ENCODE peak calls at places on chromosomes 3 and 15, in four cellular contexts. One of them, this sample, is unnamed. For H3K79me1, the result is how much of the 10 kb centered on the place peaks cover.

GRCh38 chr15:28786521-28786920 is 61.9 kb downstream of the GOLGA6L7 start:
- DNase-seq in IMR-90: no peak
- DNase-seq in mesendoderm: no peak
- DNase-seq in H1: no peak
- DNase-seq in this sample: no peak

GRCh38 chr3:123723527-123724168 is 138.8 kb upstream of the HACD2 start:
- DNase-seq in IMR-90: peak
- DNase-seq in mesendoderm: peak
- DNase-seq in H1: peak
- DNase-seq in this sample: peak

GRCh38 chr3:124565013-124565412 is 165.2 kb upstream of the UMPS start:
- DNase-seq in IMR-90: peak
- DNase-seq in mesendoderm: peak
- DNase-seq in H1: no peak
- DNase-seq in this sample: peak

GRCh38 chr3:170383567-170383966 is 26.1 kb downstream of the SKIL start:
- DNase-seq in IMR-90: peak
- DNase-seq in mesendoderm: no peak
- DNase-seq in H1: no peak
- DNase-seq in this sample: no peak

GRCh38 chr3:38634133-38634532 is 15.4 kb downstream of the SCN5A start:
- DNase-seq in IMR-90: peak
- DNase-seq in mesendoderm: peak
- DNase-seq in H1: no peak
- DNase-seq in this sample: no peak

GRCh38 chr3:65026151-65026550 is 338.4 kb upstream of the ADAMTS9 start:
- DNase-seq in IMR-90: no peak
- DNase-seq in mesendoderm: peak
- DNase-seq in H1: no peak
- DNase-seq in this sample: no peak

GRCh38 chr3:71120012-71120411 is 463.5 kb downstream of the FOXP1 start:
- DNase-seq in IMR-90: no peak
- DNase-seq in mesendoderm: no peak
- DNase-seq in H1: no peak
- DNase-seq in this sample: no peak

GRCh38 chr3:98982336-98982735 is 80.8 kb upstream of the DCBLD2 start:
- DNase-seq in IMR-90: peak
- DNase-seq in mesendoderm: no peak
- DNase-seq in H1: no peak
- DNase-seq in this sample: no peak

GRCh38 chr3:182435860-182436259 is 357.4 kb upstream of the ATP11B start:
- DNase-seq in IMR-90: no peak
- DNase-seq in mesendoderm: peak
- DNase-seq in H1: no peak
- DNase-seq in this sample: no peak

DNA sequence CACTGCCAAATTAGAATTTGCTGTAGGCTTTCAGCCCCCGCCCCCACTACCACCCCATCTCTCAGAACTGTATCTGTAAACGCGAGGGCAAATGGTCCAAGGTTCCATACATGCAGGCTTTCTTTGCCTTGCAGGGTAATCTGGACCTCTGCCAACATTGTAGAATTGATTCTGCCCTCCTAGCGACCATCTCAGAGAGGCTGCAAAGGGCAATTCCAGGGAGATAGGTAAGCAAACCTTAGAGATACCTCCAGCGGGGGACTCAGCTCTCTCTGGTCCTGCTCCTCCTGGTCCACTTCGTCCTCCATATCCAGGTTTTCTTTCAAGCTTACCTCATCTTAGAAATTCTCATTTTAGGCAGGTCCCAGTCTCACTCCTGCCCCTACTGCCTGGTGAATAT is 64.4 kb downstream of the SLMAP start:
- DNase-seq in IMR-90: no peak
- DNase-seq in mesendoderm: peak
- DNase-seq in H1: no peak
- DNase-seq in this sample: no peak
- H4K5ac ChIP-seq in IMR-90: no peak
- H4K5ac ChIP-seq in mesendoderm: no peak
- H4K5ac ChIP-seq in H1: no peak
- H4K5ac ChIP-seq in this sample: no peak

GRCh38 chr15:44010114-44010513 is 183.3 kb downstream of the WDR76 start:
- DNase-seq in IMR-90: peak
- DNase-seq in mesendoderm: no peak
- DNase-seq in H1: no peak
- DNase-seq in this sample: no peak

GRCh38 chr15:44011238-44011873 is 183.7 kb downstream of the FRMD5 start:
- DNase-seq in IMR-90: no peak
- DNase-seq in mesendoderm: no peak
- DNase-seq in H1: no peak
- DNase-seq in this sample: no peak

DNA sequence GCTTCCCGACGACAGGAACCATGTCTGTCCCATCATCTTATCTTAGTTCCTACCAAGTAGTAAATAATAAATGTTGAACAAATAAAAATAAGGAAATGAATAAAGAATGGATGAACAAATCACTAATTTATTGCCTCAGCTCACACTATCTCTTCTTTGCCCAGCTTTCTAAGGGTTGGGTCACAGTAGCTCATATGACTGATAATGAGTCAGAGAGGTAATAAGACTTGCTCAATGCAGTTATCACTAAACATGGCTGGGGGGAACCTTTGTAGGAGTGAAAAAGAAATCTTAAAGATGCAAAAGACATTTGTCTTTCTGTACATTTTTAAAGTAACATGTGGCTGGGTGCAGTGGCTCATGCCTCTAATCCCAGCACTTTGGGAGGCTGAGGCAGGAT is 182.3 kb downstream of the WDR76 start:
- DNase-seq in IMR-90: peak
- DNase-seq in mesendoderm: no peak
- DNase-seq in H1: no peak
- DNase-seq in this sample: no peak
- H3K56ac ChIP-seq in IMR-90: no peak
- H3K56ac ChIP-seq in mesendoderm: no peak
- H3K56ac ChIP-seq in H1: no peak
- H3K56ac ChIP-seq in this sample: no peak

DNA sequence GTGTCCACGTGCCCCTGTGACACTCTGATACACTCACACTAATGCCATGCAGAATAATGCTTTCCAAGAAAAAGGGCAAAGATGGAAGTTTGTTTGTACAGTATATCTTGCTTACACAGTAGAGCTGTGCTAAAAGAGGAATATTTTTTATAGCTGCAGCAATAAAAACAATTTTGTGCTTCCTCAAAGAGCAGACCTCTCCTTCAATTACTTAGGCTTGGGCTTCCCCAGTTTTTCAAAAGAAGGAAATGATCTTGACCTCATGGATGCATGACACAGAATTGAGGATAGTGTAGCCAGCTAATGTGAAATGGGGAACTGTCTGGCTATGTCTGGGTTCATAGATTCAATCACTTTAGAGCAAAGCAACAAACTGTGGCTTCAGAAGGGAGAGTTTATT is 137.4 kb downstream of the STT3B start:
- DNase-seq in IMR-90: no peak
- DNase-seq in mesendoderm: no peak
- DNase-seq in H1: no peak
- DNase-seq in this sample: no peak
- H3K79me1 ChIP-seq in IMR-90: under half
- H3K79me1 ChIP-seq in mesendoderm: under half
- H3K79me1 ChIP-seq in H1: under half
- H3K79me1 ChIP-seq in this sample: under half

GRCh38 chr15:55750706-55751105 is 7.8 kb upstream of the PRTG start:
- DNase-seq in IMR-90: no peak
- DNase-seq in mesendoderm: no peak
- DNase-seq in H1: no peak
- DNase-seq in this sample: no peak
- H4K5ac ChIP-seq in IMR-90: no peak
- H4K5ac ChIP-seq in mesendoderm: no peak
- H4K5ac ChIP-seq in H1: no peak
- H4K5ac ChIP-seq in this sample: no peak

DNA sequence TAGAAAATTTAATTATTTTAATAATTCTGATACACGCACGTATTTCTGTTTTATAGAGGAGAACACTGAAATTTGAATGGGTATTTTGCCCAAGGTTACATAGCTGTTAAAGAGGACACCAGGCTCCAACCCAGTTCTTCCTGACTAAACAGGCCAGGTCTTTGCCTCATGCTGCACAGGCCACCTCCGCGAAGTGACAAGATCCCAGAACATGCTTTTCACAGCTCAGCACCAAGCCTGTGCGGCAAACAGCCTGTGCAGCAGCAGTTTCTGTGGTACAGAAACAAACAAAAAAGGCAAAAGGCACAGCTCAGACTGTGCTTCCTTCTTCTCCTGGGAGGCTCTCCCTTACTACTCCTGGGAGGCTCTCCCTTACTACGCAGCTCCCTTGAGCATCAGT is 6.5 kb downstream of the FOXL2 start:
- DNase-seq in IMR-90: no peak
- DNase-seq in mesendoderm: no peak
- DNase-seq in H1: no peak
- DNase-seq in this sample: no peak
- H3K56ac ChIP-seq in IMR-90: no peak
- H3K56ac ChIP-seq in mesendoderm: no peak
- H3K56ac ChIP-seq in H1: no peak
- H3K56ac ChIP-seq in this sample: no peak